ENCODE peak calls at places on chromosomes 3 and 15, in four cellular contexts. Y is A549, S is GM12878, M is K562. L is an unnamed sample.

GRCh38 chr3:183330881-183331280 is 77.8 kb downstream of the B3GNT5 start:
- DNase-seq in Y (no peak), S (no peak), M (peak), L (no peak)

GRCh38 chr3:187188931-187189330 is 8.4 kb upstream of the RTP1 start:
- DNase-seq in Y (no peak), S (no peak), M (no peak), L (peak)

GRCh38 chr3:175857666-175858270 is 998.6 kb downstream of the NAALADL2 start:
- DNase-seq in Y (no peak), S (no peak), M (no peak), L (no peak)

GRCh38 chr3:129118745-129119144 is 2.9 kb downstream of the RAB43 start:
- DNase-seq in Y (no peak), S (no peak), M (no peak), L (no peak)

GRCh38 chr3:149971403-149972075 is 844 bp upstream of the PFN2 start:
- DNase-seq in Y (no peak), S (no peak), M (peak), L (peak)

GRCh38 chr3:141386611-141387110 is 18.4 kb downstream of the ZBTB38 start:
- DNase-seq in Y (no peak), S (no peak), M (no peak), L (peak)

GRCh38 chr15:49145651-49146609 is 9.5 kb downstream of the COPS2 start:
- DNase-seq in Y (peak), S (no peak), M (peak), L (peak)

GRCh38 chr3:178771511-178771910 is 235.3 kb downstream of the KCNMB2 start:
- DNase-seq in Y (no peak), S (no peak), M (no peak), L (no peak)

GRCh38 chr3:40851836-40852235 is 327.1 kb downstream of the ZNF621 start:
- DNase-seq in Y (no peak), S (no peak), M (no peak), L (no peak)

GRCh38 chr15:80970018-80970657 is 19.5 kb downstream of the MESD start:
- DNase-seq in Y (peak), S (no peak), M (peak), L (peak)

GRCh38 chr3:179069762-179070390 is 1.7 kb downstream of the ZMAT3 start:
- DNase-seq in Y (no peak), S (no peak), M (no peak), L (peak)

GRCh38 chr3:174884776-174885568 is 25.8 kb downstream of the NAALADL2 start:
- DNase-seq in Y (no peak), S (no peak), M (no peak), L (no peak)

GRCh38 chr3:66795365-66795764 is 202.7 kb upstream of the KBTBD8 start:
- DNase-seq in Y (no peak), S (no peak), M (no peak), L (peak)

GRCh38 chr15:33026614-33027013 is 167.9 kb downstream of the FMN1 start:
- DNase-seq in Y (no peak), S (no peak), M (no peak), L (no peak)

GRCh38 chr3:4373669-4374068 is 70.5 kb downstream of the SETMAR start:
- DNase-seq in Y (no peak), S (no peak), M (no peak), L (no peak)

GRCh38 chr3:129602730-129603560 is 3.5 kb downstream of the PLXND1 start:
- DNase-seq in Y (peak), S (no peak), M (no peak), L (peak)

GRCh38 chr3:64214697-64215018 is 10.6 kb downstream of the PRICKLE2 start:
- DNase-seq in Y (no peak), S (no peak), M (no peak), L (peak)

GRCh38 chr15:70260580-70260979 is 162.9 kb upstream of the TLE3 start:
- DNase-seq in Y (no peak), S (no peak), M (no peak), L (no peak)

GRCh38 chr15:28896944-28897343 is 11.2 kb downstream of the APBA2 start:
- DNase-seq in Y (peak), S (no peak), M (no peak), L (peak)

GRCh38 chr15:90419202-90419601 is 31.2 kb downstream of the IQGAP1 start:
- DNase-seq in Y (no peak), S (no peak), M (no peak), L (no peak)

GRCh38 chr3:49198161-49198560 is 26.8 kb downstream of the KLHDC8B start:
- DNase-seq in Y (no peak), S (no peak), M (no peak), L (no peak)

GRCh38 chr15:63003836-63004610 is 38.5 kb upstream of the TPM1 start:
- DNase-seq in Y (no peak), S (no peak), M (no peak), L (no peak)

GRCh38 chr3:102024270-102024904 is 175.1 kb downstream of the NFKBIZ start:
- DNase-seq in Y (no peak), S (no peak), M (no peak), L (no peak)

GRCh38 chr15:48281674-48282073 is 49.6 kb upstream of the DUT start:
- DNase-seq in Y (no peak), S (no peak), M (no peak), L (peak)

GRCh38 chr3:169022457-169022856 is 641.1 kb downstream of the MECOM start:
- DNase-seq in Y (no peak), S (no peak), M (no peak), L (no peak)

GRCh38 chr3:169020371-169020770 is 643.1 kb downstream of the MECOM start:
- DNase-seq in Y (no peak), S (no peak), M (no peak), L (no peak)
- TF ChIP-seq ELK1 in Y (no peak), S (no peak), M (no peak), L (no peak)

GRCh38 chr3:119276657-119277056 is 17.5 kb upstream of the ARHGAP31 start:
- DNase-seq in Y (no peak), S (no peak), M (no peak), L (no peak)

GRCh38 chr3:119279844-119280243 is 14.3 kb upstream of the ARHGAP31 start:
- DNase-seq in Y (no peak), S (no peak), M (no peak), L (no peak)

DNA sequence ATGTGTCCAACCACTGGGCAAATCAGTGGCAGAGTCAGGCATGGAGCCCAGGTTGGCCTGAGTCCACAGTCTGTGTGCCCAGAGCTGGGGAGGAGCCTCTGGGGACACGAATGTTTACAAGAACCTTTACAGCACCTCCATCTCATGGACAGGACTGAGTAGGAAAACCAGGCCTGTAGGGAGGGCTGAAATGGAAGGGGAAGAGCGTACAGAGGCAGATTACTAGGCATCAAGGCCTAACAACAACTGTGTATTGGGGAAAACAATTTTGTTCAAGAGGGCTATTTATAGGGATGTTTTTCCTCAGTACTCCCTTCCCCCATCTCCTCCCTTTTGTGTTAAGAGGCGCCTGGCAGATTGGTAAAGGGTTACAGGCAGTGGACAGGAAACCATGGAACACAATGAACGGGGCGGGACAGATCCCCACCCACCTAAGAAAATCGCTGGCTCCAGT is 15.1 kb upstream of the ARHGAP31 start:
- DNase-seq in Y (peak), S (no peak), M (no peak), L (no peak)
- TF ChIP-seq RFX5 in Y (no peak), S (no peak), M (no peak), L (no peak)

GRCh38 chr15:31852933-31853332 is 177.4 kb upstream of the CHRNA7 start:
- DNase-seq in Y (no peak), S (no peak), M (no peak), L (no peak)
- TF ChIP-seq ELK1 in Y (no peak), S (no peak), M (no peak), L (no peak)

DNA sequence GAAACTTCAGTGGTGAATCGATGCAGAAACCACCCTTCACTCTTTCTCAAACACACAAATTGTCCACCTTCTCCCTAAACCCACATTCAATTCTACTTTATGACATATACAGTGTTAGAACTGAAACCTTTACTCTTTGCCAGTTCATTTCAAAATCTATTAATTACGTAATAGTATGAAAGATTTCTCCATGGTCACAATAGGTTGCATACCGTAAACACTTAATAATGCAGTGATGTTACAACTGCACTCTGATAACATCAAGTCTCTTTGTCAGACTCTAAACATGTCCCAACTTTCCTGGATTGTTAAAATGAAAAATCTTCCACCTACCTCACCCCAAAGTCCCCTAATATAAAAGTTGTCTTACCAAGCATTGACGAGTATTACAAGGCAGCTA is 111.8 kb upstream of the PROK2 start:
- DNase-seq in Y (no peak), S (no peak), M (no peak), L (no peak)
- TF ChIP-seq RFX5 in Y (no peak), S (no peak), M (no peak), L (no peak)

DNA sequence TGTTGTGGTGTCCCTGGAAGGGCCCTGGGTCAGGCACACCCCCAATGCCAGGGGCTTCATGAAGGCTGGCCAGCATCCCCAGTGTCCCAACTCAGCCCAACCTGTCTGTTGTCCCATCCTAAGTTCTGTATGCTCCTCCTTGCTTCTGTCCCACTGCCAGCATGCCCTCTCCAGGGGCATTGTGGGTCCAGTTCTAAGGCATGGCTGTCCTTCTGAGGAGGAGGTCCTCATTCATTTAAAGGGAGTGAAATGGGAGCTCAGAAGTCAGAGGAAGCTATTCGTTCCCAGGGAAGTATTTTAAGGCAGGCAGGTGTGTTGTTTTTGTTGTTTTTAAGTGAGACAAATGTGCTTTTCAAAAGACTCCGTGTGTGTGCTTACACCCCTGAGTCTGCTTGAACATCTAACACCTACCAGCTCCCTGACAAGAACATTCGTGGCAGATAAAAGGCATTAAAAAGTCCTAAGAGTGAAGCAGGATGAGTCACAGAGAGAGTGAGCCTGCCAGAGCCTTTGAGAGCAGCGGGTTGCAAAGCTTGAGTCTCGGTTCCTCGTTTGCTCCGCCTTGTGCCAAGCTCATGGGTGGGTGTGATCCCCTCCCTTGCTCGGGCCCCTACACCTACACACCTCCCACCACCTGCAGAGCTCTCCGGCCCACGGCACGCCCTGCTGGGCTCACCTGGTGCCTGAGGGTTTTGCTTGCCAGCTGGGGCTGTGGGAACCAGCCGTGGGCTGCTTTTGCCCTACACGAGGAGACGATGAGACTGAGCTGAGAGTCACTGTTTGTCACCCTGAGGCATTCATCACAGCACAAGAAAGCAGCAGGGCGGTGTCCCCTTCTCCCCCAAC is 183.4 kb upstream of the TOPAZ1 start:
- DNase-seq in Y (no peak), S (peak), M (no peak), L (peak)
- TF ChIP-seq ELK1 in Y (no peak), S (no peak), M (no peak), L (no peak)

GRCh38 chr3:143002083-143002712 is 828 bp downstream of the U2SURP start:
- DNase-seq in Y (peak), S (no peak), M (peak), L (peak)
- TF ChIP-seq RFX5 in Y (no peak), S (no peak), M (no peak), L (no peak)

GRCh38 chr15:97235285-97235985 is 725.1 kb upstream of the ARRDC4 start:
- DNase-seq in Y (peak), S (no peak), M (peak), L (peak)
- TF ChIP-seq ELK1 in Y (no peak), S (no peak), M (no peak), L (no peak)

DNA sequence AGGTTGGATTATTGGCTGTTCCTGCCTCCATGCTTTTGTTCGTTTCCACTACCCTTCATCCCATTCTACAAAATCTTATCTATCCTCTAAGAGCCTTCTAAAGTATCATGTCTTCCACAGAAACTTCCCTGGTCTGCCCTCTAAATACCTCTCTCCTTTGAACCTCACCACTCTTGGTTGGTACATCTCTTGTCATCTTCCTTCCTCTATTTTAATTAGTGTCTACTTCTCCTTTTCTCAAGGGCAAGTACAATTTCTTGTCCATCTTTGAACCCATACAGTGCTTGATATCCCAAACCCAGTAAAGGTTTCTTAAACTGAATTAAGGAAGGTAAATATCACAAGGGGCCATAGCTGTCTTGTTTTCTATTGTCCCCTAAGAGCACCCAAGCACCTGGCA is 2.5 kb upstream of the DAPK2 start:
- DNase-seq in Y (no peak), S (no peak), M (no peak), L (no peak)
- TF ChIP-seq RFX5 in Y (no peak), S (no peak), M (no peak), L (no peak)